ENCODE peak calls at places on chromosomes 11 and 22, in five cellular contexts. F is left ventricle myocardium inferior, C is hepatocyte, S is vagina, U is colonic mucosa. H is an unnamed sample. For H3K4me1, the result is how much of the 10 kb centered on the place peaks cover.

GRCh38 chr22:44645083-44645482 is 56.9 kb upstream of the PRR5 start:
- DNase-seq in F (no peak), S (no peak), U (no peak), C (no peak), H (no peak)

GRCh38 chr11:124798991-124799383 is 1.2 kb downstream of the MSANTD2 start:
- DNase-seq in S (no peak), U (peak), C (peak), F (no peak), H (peak)

GRCh38 chr11:37718431-37718999 is 1120.5 kb upstream of the RAG2 start:
- DNase-seq in C (peak), F (no peak), U (no peak), S (no peak), H (no peak)

GRCh38 chr11:65225284-65226102 is 36.3 kb upstream of the POLA2 start:
- DNase-seq in F (peak), S (no peak), U (peak), C (peak), H (peak)

GRCh38 chr11:10770626-10771254 is 19.7 kb downstream of the CTR9 start:
- DNase-seq in C (peak), F (peak), U (peak), S (no peak), H (peak)

GRCh38 chr22:26806445-26807170 is 149.2 kb downstream of the MIAT start:
- DNase-seq in S (no peak), C (no peak), F (no peak), U (no peak), H (no peak)

GRCh38 chr22:24035296-24035695 is 24.2 kb downstream of the CABIN1 start:
- DNase-seq in C (no peak), U (no peak), F (no peak), S (peak), H (no peak)

GRCh38 chr11:75637998-75638397 is 30.8 kb downstream of the MAP6 start:
- DNase-seq in C (no peak), S (no peak), U (no peak), F (no peak), H (no peak)

GRCh38 chr22:36334838-36335603 is 52.7 kb downstream of the MYH9 start:
- DNase-seq in C (peak), S (no peak), U (no peak), F (no peak), H (peak)

GRCh38 chr22:11627436-11627797 is 3900.6 kb upstream of the OR11H1 start:
- DNase-seq in F (no peak), U (no peak), C (no peak), S (peak), H (no peak)

GRCh38 chr11:124122123-124122522 is 6.9 kb downstream of the VWA5A start:
- DNase-seq in U (no peak), S (no peak), F (no peak), C (no peak), H (peak)

GRCh38 chr11:118180300-118180703 is 3.9 kb upstream of the SCN2B start:
- DNase-seq in U (no peak), C (peak), S (no peak), F (peak), H (peak)

GRCh38 chr11:104043678-104044239 is 7.3 kb downstream of the DDI1 start:
- DNase-seq in U (no peak), F (no peak), C (no peak), S (no peak), H (no peak)

GRCh38 chr11:105609341-105609781 is 512 bp upstream of the GRIA4 start:
- DNase-seq in S (no peak), F (no peak), C (peak), U (peak), H (peak)

GRCh38 chr11:4385978-4386740 is 7.3 kb downstream of the TRIM21 start:
- DNase-seq in F (no peak), C (no peak), S (no peak), U (no peak), H (no peak)

GRCh38 chr22:31089101-31090100 is 8.3 kb downstream of the SMTN start:
- DNase-seq in S (peak), C (peak), F (no peak), U (peak), H (no peak)

GRCh38 chr22:28547132-28547842 is 132.4 kb downstream of the TTC28 start:
- DNase-seq in F (no peak), S (no peak), C (no peak), U (no peak), H (no peak)

GRCh38 chr11:8871283-8871775 is 39.7 kb upstream of the AKIP1 start:
- DNase-seq in U (peak), C (peak), S (peak), F (peak), H (peak)

GRCh38 chr11:134405841-134406240 is 6.2 kb downstream of the B3GAT1 start:
- DNase-seq in C (no peak), U (no peak), S (no peak), F (no peak), H (no peak)

GRCh38 chr11:44524751-44525171 is 40.7 kb upstream of the CD82 start:
- DNase-seq in F (no peak), S (no peak), U (no peak), C (no peak), H (no peak)

GRCh38 chr11:28463826-28464225 is 355.6 kb downstream of the METTL15 start:
- DNase-seq in C (no peak), F (no peak), S (no peak), U (no peak), H (no peak)

GRCh38 chr11:45163956-45164575 is 17.6 kb downstream of the PRDM11 start:
- DNase-seq in U (no peak), F (no peak), C (no peak), S (no peak), H (no peak)

GRCh38 chr11:92969293-92969633 is 188 bp upstream of the MTNR1B start:
- DNase-seq in U (no peak), C (no peak), S (no peak), F (no peak), H (no peak)

GRCh38 chr11:75031224-75031753 is 42.6 kb downstream of the NEU3 start:
- DNase-seq in U (no peak), S (peak), C (peak), F (no peak), H (peak)

GRCh38 chr11:40130427-40130826 is 1329.0 kb downstream of the LRRC4C start:
- DNase-seq in S (no peak), C (peak), U (no peak), F (no peak), H (peak)

GRCh38 chr22:45105281-45105700 is 58.4 kb upstream of the NUP50 start:
- DNase-seq in F (no peak), C (peak), S (no peak), U (no peak), H (no peak)

GRCh38 chr11:128324051-128324481 is 263.3 kb downstream of the ETS1 start:
- DNase-seq in C (no peak), U (no peak), F (no peak), S (no peak), H (no peak)

GRCh38 chr11:132898021-132898420 is 634.3 kb downstream of the OPCML start:
- DNase-seq in C (no peak), S (no peak), F (no peak), U (no peak), H (no peak)

GRCh38 chr11:69351460-69351859 is 57.5 kb downstream of the MYEOV start:
- DNase-seq in S (no peak), C (no peak), U (no peak), F (no peak), H (peak)

GRCh38 chr22:36335621-36336020 is 52.1 kb downstream of the MYH9 start:
- DNase-seq in F (no peak), C (no peak), U (no peak), S (no peak), H (no peak)

GRCh38 chr11:134126197-134126822 is 57.4 kb downstream of the JAM3 start:
- DNase-seq in S (no peak), F (no peak), U (no peak), C (peak), H (peak)

GRCh38 chr11:96254087-96254486 is 88.9 kb downstream of the MAML2 start:
- DNase-seq in F (no peak), U (no peak), C (no peak), S (no peak), H (peak)

GRCh38 chr22:37007666-37008065 is 11.6 kb downstream of the TST start:
- DNase-seq in U (no peak), F (no peak), C (no peak), S (no peak), H (peak)

GRCh38 chr11:19772480-19772879 is 59.8 kb downstream of the NAV2 start:
- DNase-seq in S (no peak), F (no peak), U (no peak), C (no peak), H (peak)

GRCh38 chr22:21047730-21048129 is 2.0 kb downstream of the LRRC74B start:
- DNase-seq in S (no peak), C (no peak), F (no peak), U (no peak), H (no peak)

GRCh38 chr11:33551051-33551450 is 149.6 kb downstream of the C11orf91 start:
- DNase-seq in S (no peak), U (no peak), F (no peak), C (no peak), H (no peak)

GRCh38 chr11:12193515-12194336 is 83.3 kb downstream of the MICAL2 start:
- DNase-seq in C (no peak), F (no peak), U (no peak), S (no peak), H (no peak)
- H3K4me1 ChIP-seq in C (under half), F (under half), U (under half), S (under half), H (under half)

GRCh38 chr11:1490651-1491050 is 4.1 kb upstream of the MOB2 start:
- DNase-seq in U (no peak), F (no peak), S (no peak), C (no peak), H (no peak)

GRCh38 chr11:1486054-1486825 is at the start of gene MOB2:
- DNase-seq in S (no peak), C (no peak), F (peak), U (peak), H (no peak)

GRCh38 chr11:1487091-1487850 is 692 bp upstream of the MOB2 start:
- DNase-seq in S (no peak), U (no peak), F (peak), C (no peak), H (no peak)

GRCh38 chr11:1487851-1488574 is 1.4 kb upstream of the MOB2 start:
- DNase-seq in F (no peak), S (no peak), U (no peak), C (no peak), H (no peak)

GRCh38 chr11:1488575-1489180 is 2.1 kb upstream of the MOB2 start:
- DNase-seq in F (no peak), U (no peak), S (no peak), C (no peak), H (no peak)
- H3K4me1 ChIP-seq in F (half or more), U (under half), S (under half), C (under half), H (under half)

GRCh38 chr11:2584434-2584811 is 115.4 kb downstream of the KCNQ1OT1 start:
- DNase-seq in F (no peak), S (no peak), C (no peak), U (no peak), H (no peak)

GRCh38 chr11:2583605-2583958 is 116.2 kb downstream of the KCNQ1OT1 start:
- DNase-seq in F (peak), S (no peak), U (no peak), C (no peak), H (no peak)

GRCh38 chr11:2582436-2582931 is 117.3 kb downstream of the KCNQ1OT1 start:
- DNase-seq in C (no peak), F (peak), U (no peak), S (peak), H (no peak)

GRCh38 chr11:2581931-2582435 is 117.8 kb downstream of the KCNQ1OT1 start:
- DNase-seq in U (no peak), C (no peak), S (peak), F (peak), H (no peak)

GRCh38 chr11:2582958-2583604 is 116.7 kb downstream of the KCNQ1OT1 start:
- DNase-seq in U (no peak), F (peak), S (peak), C (no peak), H (no peak)
- H3K4me1 ChIP-seq in U (under half), F (under half), S (under half), C (under half), H (under half)

GRCh38 chr11:2092956-2093412 is 46.2 kb downstream of the IGF2 start:
- DNase-seq in C (no peak), F (peak), U (peak), S (no peak), H (no peak)

GRCh38 chr11:2093575-2094353 is 45.4 kb downstream of the IGF2 start:
- DNase-seq in C (no peak), F (peak), S (no peak), U (no peak), H (no peak)

GRCh38 chr11:2091786-2092463 is 47.3 kb downstream of the IGF2 start:
- DNase-seq in C (no peak), F (no peak), S (no peak), U (no peak), H (no peak)

GRCh38 chr11:2091112-2091746 is 48.0 kb downstream of the IGF2 start:
- DNase-seq in S (no peak), C (no peak), U (no peak), F (no peak), H (no peak)

DNA sequence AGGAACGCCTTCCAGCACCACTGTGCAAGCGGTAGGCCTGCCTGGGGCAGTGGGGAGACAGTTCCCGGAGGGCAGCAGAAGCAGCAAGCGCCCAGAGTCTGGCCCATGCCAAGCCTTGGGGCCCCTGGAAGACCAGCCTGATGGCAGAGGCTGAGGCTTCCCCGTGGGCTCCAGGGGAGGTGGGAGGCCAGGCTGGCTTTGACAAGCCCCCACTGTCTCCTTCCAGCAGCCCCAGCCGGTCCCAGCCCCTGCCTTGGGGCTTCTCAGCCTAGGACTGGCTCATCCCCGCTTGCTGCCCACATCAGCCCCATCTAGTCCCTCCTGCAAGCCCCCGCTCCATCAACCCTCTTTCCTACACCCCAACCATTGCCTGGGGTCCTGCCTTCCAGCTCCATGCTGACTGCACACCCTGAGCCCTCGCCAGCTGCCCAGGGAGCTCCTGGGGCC is 46.7 kb downstream of the IGF2 start:
- DNase-seq in C (no peak), U (no peak), F (no peak), S (no peak), H (no peak)
- H3K4me1 ChIP-seq in C (under half), U (under half), F (under half), S (under half), H (under half)

GRCh38 chr11:61796127-61796526 is 3.4 kb downstream of the FEN1 start:
- DNase-seq in F (no peak), C (no peak), S (no peak), U (no peak), H (no peak)
- H3K4me1 ChIP-seq in F (under half), C (under half), S (under half), U (under half), H (under half)

DNA sequence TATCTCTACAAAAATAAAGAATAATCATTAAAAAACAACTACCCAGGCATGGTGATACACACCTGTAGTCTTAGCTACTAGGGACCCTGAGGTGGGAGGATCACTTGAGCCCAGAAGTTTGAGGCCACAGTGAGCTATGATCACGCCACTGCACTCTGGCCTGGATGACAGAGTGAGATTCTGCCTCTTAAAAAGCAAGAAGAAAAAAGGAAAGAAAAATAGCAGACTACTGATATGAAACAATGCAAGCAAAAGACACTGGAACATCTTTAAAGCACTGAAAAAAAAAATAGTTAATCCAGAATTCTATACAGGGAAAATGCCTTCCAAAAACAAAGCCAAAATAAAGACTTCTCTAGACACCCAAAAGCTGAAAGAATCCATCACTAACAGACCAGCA is 5.9 kb downstream of the VPS37C start:
- DNase-seq in S (no peak), F (no peak), U (no peak), C (no peak), H (no peak)
- H3K4me1 ChIP-seq in S (half or more), F (half or more), U (under half), C (half or more), H (under half)

DNA sequence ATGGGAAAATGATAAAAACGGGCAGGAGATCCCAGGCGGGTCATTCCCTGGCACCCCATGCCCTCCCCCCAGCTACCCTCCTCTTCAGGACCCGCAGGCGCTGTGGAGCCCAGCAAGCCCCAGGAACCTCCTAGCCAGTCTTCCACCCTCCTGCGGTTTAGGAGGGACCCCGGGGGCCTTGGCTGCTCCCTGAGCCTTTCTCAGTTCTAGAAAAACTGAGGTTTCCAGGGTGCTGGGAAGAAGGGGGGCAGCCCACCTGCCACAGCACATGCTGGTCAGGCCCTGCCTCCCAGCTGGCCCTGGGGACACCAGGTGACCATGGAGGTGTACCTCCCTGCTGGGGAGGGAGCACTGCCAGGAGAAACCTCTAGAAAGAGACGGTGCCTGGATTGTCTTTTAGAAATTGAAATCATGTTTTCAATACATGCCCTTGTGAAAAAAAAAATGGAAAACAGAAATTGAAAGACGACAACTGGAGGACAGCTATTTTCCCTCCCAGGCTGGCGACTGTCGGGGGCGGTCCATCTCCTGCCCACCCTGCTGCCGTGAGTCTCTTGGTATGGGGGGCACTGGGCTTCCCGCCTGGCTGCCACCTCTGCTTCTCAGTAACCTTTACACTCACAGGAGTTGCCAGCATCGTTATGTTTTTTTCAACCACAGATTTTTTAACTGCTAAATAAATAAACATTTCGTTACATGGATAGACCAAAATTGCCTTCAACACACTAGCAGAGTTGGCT is 398.5 kb downstream of the TBC1D22A start:
- DNase-seq in S (no peak), U (no peak), C (no peak), F (no peak), H (no peak)
- H3K4me1 ChIP-seq in S (under half), U (under half), C (under half), F (under half), H (under half)

H was measured in mesendoderm.